ENCODE peak calls at places on chromosomes 11 and 22, in five cellular contexts. One of them, this sample, is unnamed.

GRCh38 chr11:28448186-28448585 is 340.0 kb downstream of the METTL15 start:
- DNase-seq in body of pancreas: no peak
- DNase-seq in psoas muscle: no peak
- DNase-seq in cardiac muscle cell: no peak
- DNase-seq in AG04449: no peak
- DNase-seq in this sample: no peak

GRCh38 chr22:49702068-49702397 is 125.6 kb downstream of the BRD1 start:
- DNase-seq in cardiac muscle cell: no peak
- DNase-seq in AG04449: no peak
- DNase-seq in psoas muscle: no peak
- DNase-seq in body of pancreas: no peak
- DNase-seq in this sample: peak

GRCh38 chr11:86888164-86888977 is 66.8 kb downstream of the FZD4 start:
- DNase-seq in body of pancreas: no peak
- DNase-seq in AG04449: peak
- DNase-seq in cardiac muscle cell: peak
- DNase-seq in psoas muscle: no peak
- DNase-seq in this sample: no peak

GRCh38 chr11:3156282-3156660 is 8.8 kb downstream of the OSBPL5 start:
- DNase-seq in body of pancreas: peak
- DNase-seq in cardiac muscle cell: no peak
- DNase-seq in psoas muscle: peak
- DNase-seq in AG04449: no peak
- DNase-seq in this sample: peak

GRCh38 chr22:32050678-32051515 is 7.8 kb downstream of the SLC5A1 start:
- DNase-seq in psoas muscle: peak
- DNase-seq in body of pancreas: peak
- DNase-seq in AG04449: peak
- DNase-seq in cardiac muscle cell: peak
- DNase-seq in this sample: no peak

GRCh38 chr22:37304595-37305343 is 22.5 kb downstream of the CYTH4 start:
- DNase-seq in body of pancreas: no peak
- DNase-seq in psoas muscle: no peak
- DNase-seq in AG04449: no peak
- DNase-seq in cardiac muscle cell: peak
- DNase-seq in this sample: peak

GRCh38 chr11:7840580-7840979 is 43.8 kb upstream of the OR5P2 start:
- DNase-seq in AG04449: no peak
- DNase-seq in cardiac muscle cell: no peak
- DNase-seq in body of pancreas: no peak
- DNase-seq in psoas muscle: no peak
- DNase-seq in this sample: no peak

GRCh38 chr22:40757071-40757470 is 62.1 kb downstream of the SLC25A17 start:
- DNase-seq in cardiac muscle cell: peak
- DNase-seq in psoas muscle: no peak
- DNase-seq in AG04449: no peak
- DNase-seq in body of pancreas: no peak
- DNase-seq in this sample: no peak

GRCh38 chr22:46087816-46088277 is 62.5 kb upstream of the PPARA start:
- DNase-seq in AG04449: no peak
- DNase-seq in psoas muscle: peak
- DNase-seq in body of pancreas: peak
- DNase-seq in cardiac muscle cell: peak
- DNase-seq in this sample: peak

GRCh38 chr11:103650330-103650729 is 386.1 kb upstream of the DDI1 start:
- DNase-seq in body of pancreas: no peak
- DNase-seq in cardiac muscle cell: no peak
- DNase-seq in AG04449: no peak
- DNase-seq in psoas muscle: no peak
- DNase-seq in this sample: no peak

GRCh38 chr11:103649401-103649895 is 387.0 kb upstream of the DDI1 start:
- DNase-seq in psoas muscle: no peak
- DNase-seq in body of pancreas: no peak
- DNase-seq in cardiac muscle cell: no peak
- DNase-seq in AG04449: no peak
- DNase-seq in this sample: no peak

GRCh38 chr11:103648670-103649400 is 387.6 kb upstream of the DDI1 start:
- DNase-seq in body of pancreas: no peak
- DNase-seq in AG04449: no peak
- DNase-seq in psoas muscle: no peak
- DNase-seq in cardiac muscle cell: peak
- DNase-seq in this sample: no peak

GRCh38 chr11:103652013-103652412 is 384.4 kb upstream of the DDI1 start:
- DNase-seq in body of pancreas: no peak
- DNase-seq in psoas muscle: no peak
- DNase-seq in cardiac muscle cell: peak
- DNase-seq in AG04449: peak
- DNase-seq in this sample: no peak

GRCh38 chr11:103651341-103651998 is 385.0 kb upstream of the DDI1 start:
- DNase-seq in cardiac muscle cell: no peak
- DNase-seq in psoas muscle: no peak
- DNase-seq in AG04449: no peak
- DNase-seq in body of pancreas: no peak
- DNase-seq in this sample: no peak
- H3K4me3 ChIP-seq in cardiac muscle cell: no peak
- H3K4me3 ChIP-seq in psoas muscle: no peak
- H3K4me3 ChIP-seq in AG04449: no peak
- H3K4me3 ChIP-seq in body of pancreas: no peak
- H3K4me3 ChIP-seq in this sample: no peak

DNA sequence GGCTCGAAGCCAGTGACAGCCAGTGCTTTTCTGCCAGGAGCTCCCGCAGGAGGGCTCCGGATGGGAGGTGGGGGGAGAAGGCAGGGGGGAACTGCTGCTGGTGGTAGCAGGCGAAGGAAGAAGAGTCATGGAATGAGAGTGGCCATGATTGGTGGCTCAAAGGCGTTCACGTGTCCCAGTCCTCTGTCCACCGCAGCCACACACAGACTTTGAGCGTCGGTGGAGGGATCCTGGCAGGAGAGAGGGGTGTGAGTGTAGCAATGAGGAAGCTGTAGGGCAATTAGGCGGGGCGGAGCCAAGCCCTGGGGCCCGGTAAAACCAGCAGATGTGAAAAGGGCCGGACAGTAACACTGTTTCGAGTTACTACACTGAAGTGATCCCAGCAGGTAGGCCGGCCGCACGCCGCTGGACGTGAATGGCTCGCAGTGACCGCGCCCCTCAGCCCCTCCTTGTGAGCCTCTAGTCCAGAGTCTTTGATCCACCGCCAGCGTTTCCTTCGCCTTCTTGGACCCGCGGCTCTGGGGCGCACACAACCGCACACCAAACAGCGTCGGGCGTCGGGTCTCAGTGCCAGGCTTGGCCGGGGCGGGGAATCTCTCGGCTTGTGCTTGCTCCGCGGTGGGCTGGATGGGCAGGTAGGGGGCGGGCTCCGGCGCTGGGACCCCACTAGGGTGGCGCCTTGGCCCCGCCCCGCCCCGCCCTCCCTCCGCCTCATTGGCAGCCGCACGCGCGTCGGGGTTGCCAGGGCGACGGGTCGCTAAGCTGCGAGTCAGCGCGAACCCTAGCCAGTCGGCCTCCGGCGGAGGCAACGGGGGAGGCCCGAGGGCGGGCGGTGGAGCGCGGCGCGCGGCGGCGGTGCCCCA is at the start of gene LRRC10B:
- DNase-seq in psoas muscle: no peak
- DNase-seq in body of pancreas: peak
- DNase-seq in cardiac muscle cell: no peak
- DNase-seq in AG04449: no peak
- DNase-seq in this sample: peak
- H3K4me3 ChIP-seq in psoas muscle: peak
- H3K4me3 ChIP-seq in body of pancreas: no peak
- H3K4me3 ChIP-seq in cardiac muscle cell: peak
- H3K4me3 ChIP-seq in AG04449: peak
- H3K4me3 ChIP-seq in this sample: peak

GRCh38 chr22:23837911-23838685 is 708 bp downstream of the DERL3 start:
- DNase-seq in psoas muscle: peak
- DNase-seq in AG04449: no peak
- DNase-seq in body of pancreas: no peak
- DNase-seq in cardiac muscle cell: no peak
- DNase-seq in this sample: peak

GRCh38 chr22:23836692-23837495 is 1.9 kb downstream of the DERL3 start:
- DNase-seq in AG04449: no peak
- DNase-seq in body of pancreas: no peak
- DNase-seq in cardiac muscle cell: no peak
- DNase-seq in psoas muscle: peak
- DNase-seq in this sample: peak

GRCh38 chr22:23838686-23839468 is at the start of gene DERL3:
- DNase-seq in cardiac muscle cell: peak
- DNase-seq in body of pancreas: peak
- DNase-seq in psoas muscle: peak
- DNase-seq in AG04449: peak
- DNase-seq in this sample: peak

GRCh38 chr22:23836281-23836680 is 2.5 kb downstream of the DERL3 start:
- DNase-seq in cardiac muscle cell: no peak
- DNase-seq in body of pancreas: no peak
- DNase-seq in AG04449: no peak
- DNase-seq in psoas muscle: peak
- DNase-seq in this sample: peak

DNA sequence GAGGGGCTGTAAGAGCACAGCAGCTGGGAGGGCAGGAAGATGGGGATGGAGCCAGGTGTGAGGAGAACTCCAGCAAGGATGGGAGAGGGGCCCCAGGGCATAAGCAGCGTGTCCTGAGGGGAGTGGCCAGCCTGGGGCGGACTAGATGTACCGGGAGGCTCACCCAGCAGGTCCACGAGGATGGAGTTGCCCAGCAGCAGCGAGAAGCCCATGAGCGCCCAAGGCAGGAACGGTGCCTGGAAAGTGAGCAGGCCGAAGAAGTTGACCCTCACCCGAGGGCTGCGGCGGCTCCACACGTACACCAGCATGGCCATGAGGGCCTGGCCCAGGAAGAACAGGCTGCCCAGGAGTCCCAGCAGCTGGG is 1.3 kb downstream of the DERL3 start:
- DNase-seq in body of pancreas: peak
- DNase-seq in cardiac muscle cell: no peak
- DNase-seq in AG04449: no peak
- DNase-seq in psoas muscle: peak
- DNase-seq in this sample: peak
- H3K4me3 ChIP-seq in body of pancreas: no peak
- H3K4me3 ChIP-seq in cardiac muscle cell: no peak
- H3K4me3 ChIP-seq in AG04449: no peak
- H3K4me3 ChIP-seq in psoas muscle: no peak
- H3K4me3 ChIP-seq in this sample: no peak

GRCh38 chr11:119368121-119369034 is 13.1 kb downstream of the USP2 start:
- DNase-seq in AG04449: no peak
- DNase-seq in psoas muscle: peak
- DNase-seq in cardiac muscle cell: peak
- DNase-seq in body of pancreas: peak
- DNase-seq in this sample: no peak
- H3K4me3 ChIP-seq in AG04449: no peak
- H3K4me3 ChIP-seq in psoas muscle: peak
- H3K4me3 ChIP-seq in cardiac muscle cell: no peak
- H3K4me3 ChIP-seq in body of pancreas: no peak
- H3K4me3 ChIP-seq in this sample: no peak

GRCh38 chr11:57637626-57638004 is 12.1 kb downstream of the YPEL4 start:
- DNase-seq in psoas muscle: peak
- DNase-seq in cardiac muscle cell: peak
- DNase-seq in body of pancreas: no peak
- DNase-seq in AG04449: no peak
- DNase-seq in this sample: peak
- H3K4me3 ChIP-seq in psoas muscle: peak
- H3K4me3 ChIP-seq in cardiac muscle cell: peak
- H3K4me3 ChIP-seq in body of pancreas: no peak
- H3K4me3 ChIP-seq in AG04449: peak
- H3K4me3 ChIP-seq in this sample: peak